ENCODE peak calls at places on chromosome 9, in four cellular contexts. W, N, Z and R are unnamed samples.

GRCh38 chr9:120252248-120252647 is 327.7 kb downstream of the CDK5RAP2 start:
- DNase-seq in W (no peak), N (no peak), Z (no peak), R (no peak)

GRCh38 chr9:30673132-30673531 is 1711.3 kb upstream of the ACO1 start:
- DNase-seq in W (no peak), N (no peak), Z (no peak), R (no peak)

GRCh38 chr9:79889325-79889724 is 317.6 kb downstream of the TLE4 start:
- DNase-seq in W (no peak), N (no peak), Z (no peak), R (no peak)

GRCh38 chr9:133979921-133980863 is 11.9 kb downstream of the VAV2 start:
- DNase-seq in W (no peak), N (no peak), Z (no peak), R (no peak)

GRCh38 chr9:131349881-131350563 is 43.9 kb upstream of the PRRC2B start:
- DNase-seq in W (peak; percentile 87), N (peak; percentile 86), Z (peak; percentile 87), R (peak; percentile 79)

GRCh38 chr9:94867842-94868312 is 141.4 kb downstream of the AOPEP start:
- DNase-seq in W (no peak), N (no peak), Z (no peak), R (no peak)

GRCh38 chr9:98104445-98104881 is 14.6 kb downstream of the TRIM14 start:
- DNase-seq in W (no peak), N (no peak), Z (no peak), R (no peak)

GRCh38 chr9:2281031-2281802 is 266.1 kb downstream of the SMARCA2 start:
- DNase-seq in W (no peak), N (no peak), Z (no peak), R (no peak)

GRCh38 chr9:76415731-76416130 is 21.5 kb upstream of the RFK start:
- DNase-seq in W (no peak), N (no peak), Z (no peak), R (no peak)

GRCh38 chr9:113482341-113482740 is 18.8 kb downstream of the RGS3 start:
- DNase-seq in W (no peak), N (no peak), Z (no peak), R (no peak)